ENCODE peak calls at places on chromosomes 5 and 9, in eight cellular contexts. B, L, Z, D, M, O, U and W are unnamed samples.

GRCh38 chr9:35340046-35340445 is 149.9 kb upstream of the RUSC2 start:
- DNase-seq in U (no peak), O (no peak), L (no peak), D (no peak), Z (no peak), M (no peak), B (no peak), W (no peak)

GRCh38 chr5:32767948-32768427 is 56.9 kb downstream of the NPR3 start:
- DNase-seq in M (no peak), L (no peak), B (no peak), Z (no peak), O (no peak), D (no peak), U (no peak), W (no peak)

GRCh38 chr5:6525910-6526309 is 77.3 kb downstream of the UBE2QL1 start:
- DNase-seq in L (peak), U (no peak), D (peak), O (no peak), M (no peak), B (no peak), Z (no peak), W (no peak)

GRCh38 chr9:122904466-122904822 is 715 bp downstream of the RC3H2 start:
- DNase-seq in L (no peak), B (no peak), M (peak), O (no peak), D (no peak), U (no peak), Z (peak), W (peak)

GRCh38 chr5:32960340-32961065 is 249.4 kb downstream of the NPR3 start:
- DNase-seq in B (no peak), D (no peak), U (no peak), M (no peak), L (no peak), O (no peak), Z (no peak), W (no peak)

GRCh38 chr9:121776739-121777637 is 125.6 kb downstream of the DAB2IP start:
- DNase-seq in B (peak), D (no peak), O (no peak), M (no peak), L (no peak), Z (no peak), U (no peak), W (no peak)

GRCh38 chr5:127342364-127342763 is 51.8 kb downstream of the MEGF10 start:
- DNase-seq in Z (no peak), L (no peak), O (no peak), B (no peak), U (no peak), M (no peak), D (no peak), W (no peak)

GRCh38 chr9:92774274-92774673 is 9.6 kb upstream of the BICD2 start:
- DNase-seq in U (no peak), D (no peak), B (no peak), M (no peak), O (no peak), Z (no peak), L (peak), W (no peak)

GRCh38 chr5:176790921-176791320 is 19.4 kb upstream of the UNC5A start:
- DNase-seq in L (no peak), O (no peak), Z (no peak), U (no peak), M (no peak), D (no peak), B (no peak), W (no peak)

GRCh38 chr9:89896806-89897340 is 292.1 kb downstream of the GADD45G start:
- DNase-seq in B (no peak), L (no peak), M (no peak), U (no peak), O (no peak), D (no peak), Z (no peak), W (no peak)

GRCh38 chr9:115395511-115396021 is 277.6 kb upstream of the TNC start:
- DNase-seq in D (no peak), U (no peak), B (no peak), Z (no peak), L (no peak), M (no peak), O (no peak), W (no peak)